ENCODE peak calls at places on chromosomes 4 and X, in seven cellular contexts. S is stomach, A is tibial artery, W is A673, M is thyroid gland, O is AG04450, Q is thoracic aorta. U is an unnamed sample.

GRCh38 chr4:95129708-95130343 is 372.1 kb downstream of the BMPR1B start:
- DNase-seq in S (no peak), A (no peak), W (peak; percentile 92), M (peak; percentile 20), O (peak; percentile 96), Q (peak; percentile 47), U (no peak)

GRCh38 chr4:128979934-128980333 is 113.4 kb downstream of the SCLT1 start:
- DNase-seq in S (no peak), A (no peak), W (peak; percentile 19), M (no peak), O (peak; percentile 13), Q (no peak), U (peak; percentile 15)

GRCh38 chrX:155048997-155049619 is 21.8 kb downstream of the CMC4 start:
- DNase-seq in S (peak; percentile 59), A (no peak), W (peak; percentile 70), M (peak; percentile 45), O (no peak), Q (no peak), U (peak; percentile 67)

GRCh38 chr4:87006531-87007344 is 71.9 kb downstream of the AFF1 start:
- DNase-seq in S (peak; percentile 95), A (peak; percentile 95), W (peak; percentile 88), M (peak; percentile 95), O (peak; percentile 87), Q (peak; percentile 51), U (peak; percentile 96)

GRCh38 chr4:69524708-69525107 is 29.0 kb upstream of the UGT2B4 start:
- DNase-seq in S (no peak), A (no peak), W (no peak), M (no peak), O (no peak), Q (no peak), U (no peak)

GRCh38 chrX:15310117-15310516 is 5.3 kb downstream of the ASB11 start:
- DNase-seq in S (peak; percentile 76), A (no peak), W (peak; percentile 89), M (peak; percentile 52), O (no peak), Q (peak; percentile 8), U (no peak)

GRCh38 chrX:39591099-39591498 is 506.7 kb downstream of the BCOR start:
- DNase-seq in S (no peak), A (no peak), W (no peak), M (no peak), O (no peak), Q (no peak), U (no peak)

GRCh38 chr4:154854362-154854761 is 73.3 kb downstream of the RBM46 start:
- DNase-seq in S (no peak), A (no peak), W (peak; percentile 21), M (no peak), O (no peak), Q (no peak), U (no peak)

GRCh38 chr4:96164814-96165351 is 325.0 kb downstream of the PDHA2 start:
- DNase-seq in S (no peak), A (no peak), W (no peak), M (no peak), O (no peak), Q (no peak), U (no peak)

GRCh38 chr4:42460043-42460442 is 62.8 kb downstream of the SHISA3 start:
- DNase-seq in S (peak; percentile 28), A (no peak), W (no peak), M (no peak), O (no peak), Q (no peak), U (no peak)

GRCh38 chrX:100649550-100650356 is 5.8 kb downstream of the SRPX2 start:
- DNase-seq in S (no peak), A (peak; percentile 83), W (peak; percentile 70), M (peak; percentile 2), O (peak; percentile 78), Q (no peak), U (no peak)

GRCh38 chr4:53558061-53558801 is 33.1 kb downstream of the LNX1 start:
- DNase-seq in S (no peak), A (no peak), W (peak; percentile 17), M (no peak), O (no peak), Q (peak; percentile 10), U (no peak)

GRCh38 chrX:102712967-102713677 is 874 bp downstream of the GPRASP2 start:
- DNase-seq in S (peak; percentile 42), A (peak; percentile 72), W (peak; percentile 59), M (peak; percentile 73), O (no peak), Q (no peak), U (peak; percentile 44)

GRCh38 chr4:22416403-22416802 is 99.5 kb downstream of the ADGRA3 start:
- DNase-seq in S (no peak), A (no peak), W (no peak), M (no peak), O (no peak), Q (no peak), U (no peak)

GRCh38 chrX:110003167-110004156 is 548 bp downstream of the TMEM164 start:
- DNase-seq in S (peak; percentile 39), A (no peak), W (peak; percentile 11), M (peak; percentile 34), O (no peak), Q (no peak), U (no peak)

GRCh38 chrX:11171956-11172355 is 60.8 kb downstream of the HCCS start:
- DNase-seq in S (no peak), A (no peak), W (no peak), M (no peak), O (no peak), Q (no peak), U (no peak)

GRCh38 chr4:93842512-93843252 is 14.1 kb downstream of the ATOH1 start:
- DNase-seq in S (no peak), A (no peak), W (no peak), M (no peak), O (no peak), Q (no peak), U (no peak)

GRCh38 chr4:15725608-15726007 is 22.7 kb downstream of the BST1 start:
- DNase-seq in S (no peak), A (no peak), W (no peak), M (no peak), O (no peak), Q (no peak), U (no peak)

GRCh38 chr4:158566860-158567259 is 45.2 kb downstream of the RXFP1 start:
- DNase-seq in S (no peak), A (no peak), W (no peak), M (no peak), O (no peak), Q (no peak), U (no peak)

GRCh38 chrX:77447339-77448149 is at the start of gene FGF16:
- DNase-seq in S (no peak), A (no peak), W (no peak), M (peak; percentile 7), O (no peak), Q (no peak), U (no peak)

DNA sequence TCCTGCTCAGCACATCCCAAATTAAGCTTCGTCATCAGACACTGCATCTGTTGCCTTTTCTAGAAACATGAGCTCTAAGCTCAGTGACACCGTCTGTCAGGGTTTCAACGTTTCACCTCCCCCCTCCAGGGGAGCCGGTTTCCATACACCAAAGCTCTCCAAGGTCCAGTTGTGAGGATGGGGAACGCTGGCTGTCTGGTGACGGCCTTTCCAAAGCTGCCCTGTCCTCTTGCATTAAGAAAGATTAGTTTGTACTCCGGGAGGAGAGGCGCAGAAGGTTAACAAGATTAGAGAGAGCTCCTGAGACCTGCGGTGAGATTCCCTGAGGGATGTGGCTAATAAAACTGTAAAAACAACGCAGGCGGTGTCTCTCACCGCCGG is 43.2 kb downstream of the ASMT start:
- DNase-seq in S (no peak), A (peak; percentile 21), W (no peak), M (no peak), O (no peak), Q (no peak), U (no peak)
- H3K4me3 ChIP-seq in S (peak overlapping the region; percentile 11), A (no peak overlapping the region), W (no peak overlapping the region), M (no peak overlapping the region), O (no peak overlapping the region), Q (no peak overlapping the region), U (no peak overlapping the region)

GRCh38 chrX:34849371-34849770 is 93.2 kb upstream of the FAM47B start:
- DNase-seq in S (no peak), A (no peak), W (no peak), M (no peak), O (peak; percentile 7), Q (no peak), U (no peak)
- H3K27me3 ChIP-seq in S (no peaks in the 10 kb centered on the region), A (no peaks in the 10 kb centered on the region), W (no peaks in the 10 kb centered on the region), M (no peaks in the 10 kb centered on the region), O (no peaks in the 10 kb centered on the region), Q (no peaks in the 10 kb centered on the region), U (no peaks in the 10 kb centered on the region)

GRCh38 chrX:141467442-141467841 is 117.1 kb downstream of the SPANXA1 start:
- DNase-seq in S (no peak), A (no peak), W (no peak), M (no peak), O (no peak), Q (no peak), U (no peak)
- TF ChIP-seq CTCF in S (no peak), A (no peak), W (no peak), M (no peak), O (peak; percentile 20), Q (no peak), U (peak; percentile 9)

GRCh38 chrX:48474581-48474980 is 1.4 kb upstream of the FTSJ1 start:
- DNase-seq in S (no peak), A (no peak), W (no peak), M (no peak), O (no peak), Q (no peak), U (no peak)
- H3K4me3 ChIP-seq in S (no peak overlapping the region), A (no peak overlapping the region), W (peak overlapping the region; percentile 81), M (no peak overlapping the region), O (no peak overlapping the region), Q (no peak overlapping the region), U (no peak overlapping the region)

GRCh38 chr4:121885115-121885514 is 14.8 kb upstream of the BBS7 start:
- DNase-seq in S (no peak), A (no peak), W (no peak), M (no peak), O (no peak), Q (no peak), U (no peak)

GRCh38 chr4:121876976-121877773 is 6.9 kb upstream of the BBS7 start:
- DNase-seq in S (no peak), A (no peak), W (peak; percentile 55), M (no peak), O (no peak), Q (no peak), U (no peak)

GRCh38 chr4:121879135-121879534 is 8.9 kb upstream of the BBS7 start:
- DNase-seq in S (no peak), A (no peak), W (no peak), M (no peak), O (no peak), Q (no peak), U (no peak)

GRCh38 chr4:121876070-121876469 is 5.8 kb upstream of the BBS7 start:
- DNase-seq in S (no peak), A (no peak), W (no peak), M (no peak), O (no peak), Q (no peak), U (no peak)

DNA sequence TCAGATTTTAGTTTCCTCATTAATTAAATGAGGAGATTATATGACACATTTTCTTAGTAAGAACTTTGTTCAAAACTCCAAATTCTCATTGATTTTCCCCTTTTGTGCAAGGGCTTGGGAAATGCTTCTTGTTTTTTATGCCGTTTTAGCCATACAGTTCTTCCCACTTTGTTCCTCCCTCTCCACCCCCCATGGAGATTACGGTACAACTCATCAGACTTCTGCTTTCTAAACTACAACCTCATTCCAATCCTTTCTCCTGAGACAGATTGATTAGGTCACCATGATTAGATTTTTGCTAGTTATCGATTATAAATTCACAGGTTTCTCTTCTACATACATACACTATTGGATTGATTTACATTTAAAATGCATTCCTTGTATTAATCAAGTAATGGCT is 10.9 kb upstream of the BBS7 start:
- DNase-seq in S (no peak), A (no peak), W (no peak), M (no peak), O (no peak), Q (no peak), U (no peak)
- H3K27me3 ChIP-seq in S (no peaks in the 10 kb centered on the region), A (no peaks in the 10 kb centered on the region), W (peaks cover 12% of the 10 kb centered on the region), M (no peaks in the 10 kb centered on the region), O (no peaks in the 10 kb centered on the region), Q (no peaks in the 10 kb centered on the region), U (peaks cover 25% of the 10 kb centered on the region)

U was measured in BE2C.